ENCODE peak calls at places on chromosome 1, in eight cellular contexts. N, G, Q, W, F, V, A and T are unnamed samples.

GRCh38 chr1:50023292-50024159 is at the start of gene AGBL4:
- DNase-seq in N (peak; percentile 25), G (no peak), Q (peak; percentile 93), W (no peak), F (no peak), V (peak; percentile 4), A (no peak), T (peak; percentile 89)

GRCh38 chr1:19405195-19405760 is 80.1 kb downstream of the CAPZB start:
- DNase-seq in N (peak; percentile 62), G (no peak), Q (peak; percentile 59), W (no peak), F (no peak), V (no peak), A (peak; percentile 72), T (peak; percentile 50)

GRCh38 chr1:47616036-47616435 is 178.2 kb downstream of the FOXD2 start:
- DNase-seq in N (no peak), G (no peak), Q (no peak), W (no peak), F (no peak), V (no peak), A (no peak), T (no peak)

GRCh38 chr1:160284220-160284781 is 632 bp downstream of the PEX19 start:
- DNase-seq in N (peak; percentile 90), G (no peak), Q (no peak), W (peak; percentile 54), F (peak; percentile 51), V (peak; percentile 74), A (peak; percentile 52), T (peak; percentile 44)

GRCh38 chr1:53069265-53069662 is 7.3 kb downstream of the PODN start:
- DNase-seq in N (no peak), G (no peak), Q (peak; percentile 26), W (no peak), F (no peak), V (no peak), A (no peak), T (no peak)

GRCh38 chr1:219427989-219428388 is 184.9 kb downstream of the ZC3H11B start:
- DNase-seq in N (peak; percentile 36), G (no peak), Q (no peak), W (no peak), F (no peak), V (no peak), A (no peak), T (no peak)

GRCh38 chr1:116412480-116412798 is 39.4 kb downstream of the ATP1A1 start:
- DNase-seq in N (no peak), G (no peak), Q (no peak), W (no peak), F (no peak), V (no peak), A (no peak), T (no peak)

GRCh38 chr1:216710598-216711333 is 12.5 kb downstream of the ESRRG start:
- DNase-seq in N (no peak), G (no peak), Q (no peak), W (no peak), F (no peak), V (no peak), A (no peak), T (no peak)

GRCh38 chr1:7940745-7941436 is at the start of gene TNFRSF9:
- DNase-seq in N (peak; percentile 24), G (no peak), Q (no peak), W (peak; percentile 61), F (no peak), V (peak; percentile 38), A (no peak), T (no peak)

GRCh38 chr1:15411593-15412487 is 2.2 kb downstream of the EFHD2 start:
- DNase-seq in N (peak; percentile 35), G (no peak), Q (no peak), W (no peak), F (no peak), V (peak; percentile 58), A (no peak), T (no peak)

GRCh38 chr1:15412488-15412800 is 2.8 kb downstream of the EFHD2 start:
- DNase-seq in N (no peak), G (no peak), Q (no peak), W (no peak), F (no peak), V (no peak), A (no peak), T (no peak)

GRCh38 chr1:15414450-15414823 is 4.7 kb downstream of the EFHD2 start:
- DNase-seq in N (no peak), G (no peak), Q (no peak), W (no peak), F (no peak), V (no peak), A (no peak), T (no peak)

GRCh38 chr1:15412843-15413242 is 3.2 kb downstream of the EFHD2 start:
- DNase-seq in N (no peak), G (no peak), Q (no peak), W (no peak), F (no peak), V (no peak), A (no peak), T (no peak)

GRCh38 chr1:15413563-15414449 is 4.1 kb downstream of the EFHD2 start:
- DNase-seq in N (no peak), G (no peak), Q (no peak), W (no peak), F (no peak), V (no peak), A (no peak), T (no peak)
- H3K4me1 ChIP-seq in N (peaks cover 29% of the 10 kb centered on the region), G (peaks cover 15% of the 10 kb centered on the region), Q (peaks cover 31% of the 10 kb centered on the region), W (peaks cover 14% of the 10 kb centered on the region), F (no peaks in the 10 kb centered on the region), V (peaks cover 62% of the 10 kb centered on the region), A (peaks cover 3% of the 10 kb centered on the region), T (peaks cover 4% of the 10 kb centered on the region)

DNA sequence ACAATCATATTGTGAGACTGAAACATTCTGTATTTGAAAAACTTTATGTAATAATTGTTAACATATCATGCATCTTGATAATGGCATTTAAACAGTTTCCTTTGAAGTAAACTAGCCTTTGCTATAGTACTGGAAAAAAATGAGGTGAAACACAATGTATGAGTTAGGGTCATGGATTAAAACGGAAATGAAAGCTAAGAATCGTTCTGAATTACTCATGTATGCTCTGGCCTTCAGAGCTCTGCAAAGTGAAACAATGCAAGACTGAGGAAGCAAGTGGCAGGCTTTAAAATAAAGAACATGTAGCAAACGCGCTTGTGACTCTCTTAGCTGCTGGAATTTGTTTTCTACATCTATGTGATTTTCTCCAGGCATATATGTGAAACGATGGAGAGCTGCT is 317.1 kb downstream of the DPYD start:
- DNase-seq in N (no peak), G (no peak), Q (no peak), W (no peak), F (no peak), V (no peak), A (no peak), T (no peak)
- TF ChIP-seq EZH2phosphoT487 in N (no peak), G (no peak), Q (no peak), W (no peak), F (no peak), V (no peak), A (no peak), T (no peak)

GRCh38 chr1:24865587-24865986 is 64.5 kb downstream of the RUNX3 start:
- DNase-seq in N (no peak), G (no peak), Q (no peak), W (no peak), F (no peak), V (no peak), A (no peak), T (no peak)

GRCh38 chr1:24867064-24867870 is 62.8 kb downstream of the RUNX3 start:
- DNase-seq in N (no peak), G (no peak), Q (no peak), W (no peak), F (no peak), V (no peak), A (no peak), T (no peak)

GRCh38 chr1:24870551-24871195 is 59.4 kb downstream of the RUNX3 start:
- DNase-seq in N (no peak), G (no peak), Q (peak; percentile 59), W (no peak), F (no peak), V (no peak), A (no peak), T (no peak)

GRCh38 chr1:24866211-24867063 is 63.6 kb downstream of the RUNX3 start:
- DNase-seq in N (peak; percentile 62), G (no peak), Q (no peak), W (no peak), F (no peak), V (peak; percentile 64), A (no peak), T (no peak)

DNA sequence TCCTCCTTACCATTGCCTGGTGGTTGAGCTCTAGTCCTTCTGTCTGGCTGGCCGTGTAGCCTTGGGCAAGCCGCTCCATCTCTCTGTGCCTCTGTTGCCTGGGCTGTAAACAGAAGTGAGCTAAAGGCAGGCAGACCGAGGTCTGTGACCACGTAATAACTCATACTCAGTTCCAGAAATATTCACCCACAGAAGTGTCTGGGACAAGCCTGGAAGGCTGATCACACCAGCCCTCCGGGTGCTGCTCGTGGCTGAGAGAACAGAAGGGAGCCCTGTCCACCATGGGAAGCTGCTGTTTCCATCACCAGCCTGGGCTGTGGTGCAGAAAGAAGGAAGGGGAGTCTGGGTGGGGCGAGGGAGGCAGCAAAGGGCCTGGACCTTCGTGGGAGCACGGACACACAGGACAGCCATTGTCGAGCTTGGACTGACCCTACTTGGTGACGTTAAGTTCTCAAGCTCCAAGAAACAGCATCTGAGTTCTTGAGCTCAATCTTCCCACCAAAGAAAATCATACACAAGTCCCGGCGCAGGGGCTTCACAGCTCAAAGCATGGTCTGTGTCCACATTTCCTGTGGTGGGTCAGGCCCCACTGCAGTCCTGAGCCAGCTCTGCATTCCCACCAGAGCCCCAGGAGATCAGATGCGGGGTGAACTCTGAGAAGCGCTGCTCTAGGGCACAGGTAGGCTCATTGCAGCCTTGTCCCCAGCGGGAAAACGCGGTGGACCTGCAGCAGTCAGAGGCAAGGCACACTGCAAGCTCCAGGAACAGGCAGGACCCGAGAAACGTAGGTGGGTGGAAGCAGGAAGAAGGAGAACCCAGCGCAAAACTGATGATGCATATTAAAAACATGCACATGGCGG is 61.8 kb downstream of the RUNX3 start:
- DNase-seq in N (no peak), G (no peak), Q (no peak), W (no peak), F (no peak), V (no peak), A (no peak), T (no peak)
- H3K27me3 ChIP-seq in N (no peaks in the 10 kb centered on the region), G (no peaks in the 10 kb centered on the region), Q (no peaks in the 10 kb centered on the region), W (no peaks in the 10 kb centered on the region), F (no peaks in the 10 kb centered on the region), V (no peaks in the 10 kb centered on the region), A (no peaks in the 10 kb centered on the region), T (no peaks in the 10 kb centered on the region)

GRCh38 chr1:171501305-171502021 is 16.1 kb downstream of the PRRC2C start:
- DNase-seq in N (no peak), G (no peak), Q (no peak), W (no peak), F (peak; percentile 24), V (no peak), A (no peak), T (no peak)
- H3K4me1 ChIP-seq in N (no peaks in the 10 kb centered on the region), G (no peaks in the 10 kb centered on the region), Q (peaks cover 3% of the 10 kb centered on the region), W (no peaks in the 10 kb centered on the region), F (peaks cover 18% of the 10 kb centered on the region), V (no peaks in the 10 kb centered on the region), A (peaks cover 5% of the 10 kb centered on the region), T (peaks cover 34% of the 10 kb centered on the region)

GRCh38 chr1:201562659-201563405 is 23.9 kb downstream of the NAV1 start:
- DNase-seq in N (peak; percentile 95), G (no peak), Q (peak; percentile 53), W (peak; percentile 20), F (no peak), V (no peak), A (no peak), T (no peak)
- TF ChIP-seq EZH2phosphoT487 in N (no peak), G (no peak), Q (no peak), W (no peak), F (no peak), V (no peak), A (no peak), T (no peak)